ENCODE peak calls at places on chromosomes 16 and 17, in seven cellular contexts. One of them, this sample, is unnamed.

GRCh38 chr17:31495049-31495885 is 103.8 kb downstream of the RAB11FIP4 start:
- DNase-seq in A549: no peak
- DNase-seq in HFFc6: no peak
- DNase-seq in PC-3: peak
- DNase-seq in heart left ventricle: no peak
- DNase-seq in tibial artery: no peak
- DNase-seq in B cell: peak
- DNase-seq in this sample: peak

GRCh38 chr16:81566245-81567007 is 121.8 kb downstream of the CMIP start:
- DNase-seq in heart left ventricle: no peak
- DNase-seq in tibial artery: no peak
- DNase-seq in B cell: no peak
- DNase-seq in PC-3: no peak
- DNase-seq in A549: no peak
- DNase-seq in HFFc6: no peak
- DNase-seq in this sample: no peak

GRCh38 chr17:31572341-31572740 is 180.9 kb downstream of the RAB11FIP4 start:
- DNase-seq in HFFc6: no peak
- DNase-seq in heart left ventricle: no peak
- DNase-seq in PC-3: no peak
- DNase-seq in A549: no peak
- DNase-seq in B cell: no peak
- DNase-seq in tibial artery: no peak
- DNase-seq in this sample: no peak

GRCh38 chr17:82196273-82196672 is 16.4 kb downstream of the CCDC57 start:
- DNase-seq in HFFc6: no peak
- DNase-seq in PC-3: no peak
- DNase-seq in B cell: no peak
- DNase-seq in heart left ventricle: no peak
- DNase-seq in A549: no peak
- DNase-seq in tibial artery: no peak
- DNase-seq in this sample: no peak

GRCh38 chr16:987846-988245 is 6.3 kb downstream of the SOX8 start:
- DNase-seq in PC-3: no peak
- DNase-seq in heart left ventricle: no peak
- DNase-seq in HFFc6: no peak
- DNase-seq in A549: no peak
- DNase-seq in tibial artery: no peak
- DNase-seq in B cell: no peak
- DNase-seq in this sample: no peak

GRCh38 chr16:982152-983043 is 828 bp downstream of the SOX8 start:
- DNase-seq in PC-3: no peak
- DNase-seq in HFFc6: no peak
- DNase-seq in B cell: peak
- DNase-seq in tibial artery: no peak
- DNase-seq in A549: peak
- DNase-seq in heart left ventricle: no peak
- DNase-seq in this sample: no peak

GRCh38 chr17:82333279-82334171 is at the start of gene SECTM1:
- DNase-seq in tibial artery: peak
- DNase-seq in PC-3: peak
- DNase-seq in heart left ventricle: peak
- DNase-seq in HFFc6: peak
- DNase-seq in A549: no peak
- DNase-seq in B cell: peak
- DNase-seq in this sample: peak

GRCh38 chr16:49461517-49461951 is 87.9 kb downstream of the C16orf78 start:
- DNase-seq in B cell: no peak
- DNase-seq in PC-3: no peak
- DNase-seq in heart left ventricle: peak
- DNase-seq in A549: no peak
- DNase-seq in tibial artery: peak
- DNase-seq in HFFc6: no peak
- DNase-seq in this sample: no peak

GRCh38 chr16:86931410-86931941 is 353.1 kb downstream of the FOXL1 start:
- DNase-seq in heart left ventricle: peak
- DNase-seq in B cell: no peak
- DNase-seq in tibial artery: peak
- DNase-seq in HFFc6: peak
- DNase-seq in A549: no peak
- DNase-seq in PC-3: peak
- DNase-seq in this sample: peak

GRCh38 chr17:59193463-59193862 is 16.4 kb upstream of the SMG8 start:
- DNase-seq in A549: no peak
- DNase-seq in HFFc6: no peak
- DNase-seq in heart left ventricle: no peak
- DNase-seq in tibial artery: no peak
- DNase-seq in B cell: no peak
- DNase-seq in PC-3: no peak
- DNase-seq in this sample: no peak

GRCh38 chr17:61451538-61452300 is 503 bp upstream of the TBX4 start:
- DNase-seq in heart left ventricle: no peak
- DNase-seq in tibial artery: no peak
- DNase-seq in B cell: peak
- DNase-seq in PC-3: no peak
- DNase-seq in HFFc6: no peak
- DNase-seq in A549: no peak
- DNase-seq in this sample: no peak

GRCh38 chr16:83995756-83996155 is 27.7 kb downstream of the NECAB2 start:
- DNase-seq in B cell: no peak
- DNase-seq in HFFc6: no peak
- DNase-seq in A549: no peak
- DNase-seq in PC-3: no peak
- DNase-seq in heart left ventricle: peak
- DNase-seq in tibial artery: no peak
- DNase-seq in this sample: no peak

GRCh38 chr17:50686494-50687199 is 21.1 kb downstream of the ANKRD40 start:
- DNase-seq in tibial artery: peak
- DNase-seq in B cell: no peak
- DNase-seq in A549: peak
- DNase-seq in HFFc6: peak
- DNase-seq in PC-3: peak
- DNase-seq in heart left ventricle: peak
- DNase-seq in this sample: peak

GRCh38 chr17:82246365-82247174 is 17.7 kb downstream of the SLC16A3 start:
- DNase-seq in PC-3: peak
- DNase-seq in tibial artery: no peak
- DNase-seq in HFFc6: peak
- DNase-seq in A549: peak
- DNase-seq in B cell: no peak
- DNase-seq in heart left ventricle: peak
- DNase-seq in this sample: peak

GRCh38 chr17:59688008-59688407 is 19.2 kb downstream of the PTRH2 start:
- DNase-seq in heart left ventricle: no peak
- DNase-seq in A549: no peak
- DNase-seq in tibial artery: no peak
- DNase-seq in B cell: no peak
- DNase-seq in HFFc6: no peak
- DNase-seq in PC-3: no peak
- DNase-seq in this sample: no peak

GRCh38 chr17:27640790-27641189 is 9.8 kb downstream of the LGALS9 start:
- DNase-seq in PC-3: no peak
- DNase-seq in B cell: no peak
- DNase-seq in A549: no peak
- DNase-seq in tibial artery: no peak
- DNase-seq in HFFc6: no peak
- DNase-seq in heart left ventricle: no peak
- DNase-seq in this sample: no peak

GRCh38 chr17:4846635-4847390 is 13.7 kb downstream of the MINK1 start:
- DNase-seq in A549: no peak
- DNase-seq in heart left ventricle: no peak
- DNase-seq in PC-3: no peak
- DNase-seq in B cell: no peak
- DNase-seq in tibial artery: no peak
- DNase-seq in HFFc6: no peak
- DNase-seq in this sample: no peak

GRCh38 chr16:1557576-1557975 is 24.1 kb downstream of the TMEM204 start:
- DNase-seq in PC-3: no peak
- DNase-seq in HFFc6: no peak
- DNase-seq in heart left ventricle: no peak
- DNase-seq in B cell: no peak
- DNase-seq in tibial artery: no peak
- DNase-seq in A549: no peak
- DNase-seq in this sample: no peak

GRCh38 chr16:86635181-86635580 is 56.8 kb downstream of the FOXL1 start:
- DNase-seq in tibial artery: no peak
- DNase-seq in HFFc6: no peak
- DNase-seq in heart left ventricle: no peak
- DNase-seq in PC-3: no peak
- DNase-seq in B cell: no peak
- DNase-seq in A549: no peak
- DNase-seq in this sample: no peak

GRCh38 chr16:81723098-81723723 is 55.9 kb upstream of the PLCG2 start:
- DNase-seq in HFFc6: peak
- DNase-seq in A549: peak
- DNase-seq in PC-3: peak
- DNase-seq in B cell: peak
- DNase-seq in heart left ventricle: peak
- DNase-seq in tibial artery: no peak
- DNase-seq in this sample: peak

GRCh38 chr16:66682271-66682670 is 14.3 kb downstream of the CMTM4 start:
- DNase-seq in HFFc6: no peak
- DNase-seq in B cell: no peak
- DNase-seq in heart left ventricle: no peak
- DNase-seq in PC-3: no peak
- DNase-seq in A549: no peak
- DNase-seq in tibial artery: no peak
- DNase-seq in this sample: no peak
- TF ChIP-seq CTCF in HFFc6: no peak
- TF ChIP-seq CTCF in B cell: no peak
- TF ChIP-seq CTCF in heart left ventricle: no peak
- TF ChIP-seq CTCF in PC-3: no peak
- TF ChIP-seq CTCF in A549: no peak
- TF ChIP-seq CTCF in tibial artery: no peak
- TF ChIP-seq CTCF in this sample: no peak

DNA sequence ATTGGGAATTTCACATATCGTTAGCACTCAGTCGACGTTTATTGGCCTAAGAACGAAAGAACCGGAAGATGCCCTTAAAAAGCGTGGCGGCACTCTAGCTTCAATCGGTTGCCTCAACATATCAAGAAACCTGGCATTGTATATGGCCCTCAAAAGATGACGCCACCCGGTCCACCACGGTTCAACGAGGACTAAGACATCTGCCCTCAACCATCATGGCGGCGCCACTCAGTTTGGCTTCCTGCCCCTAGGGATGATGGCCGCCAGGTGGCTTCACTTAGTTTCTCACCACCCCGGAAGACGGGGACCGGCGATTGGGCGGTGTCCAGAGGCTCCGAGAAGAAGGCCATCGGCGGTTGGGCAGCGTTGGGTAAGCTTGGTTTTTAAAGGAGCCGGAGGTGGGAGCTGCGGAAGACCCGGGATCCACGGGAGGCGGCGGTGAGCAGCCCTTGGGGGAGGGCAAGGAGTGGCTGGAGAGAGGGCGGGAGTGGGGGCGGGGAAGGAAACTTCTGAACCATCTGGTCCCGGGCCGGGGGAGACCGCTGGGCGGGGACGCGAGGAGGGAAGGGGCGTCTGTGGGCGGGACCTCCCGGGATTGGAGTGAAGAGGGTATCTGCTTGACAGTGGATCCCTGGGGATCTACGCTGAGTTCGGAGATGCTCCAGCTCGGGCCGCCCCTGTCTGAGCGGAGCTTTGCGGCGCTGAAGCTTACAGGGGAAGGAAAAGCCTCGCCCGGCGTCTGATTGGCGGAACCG is at the start of gene PRR14:
- DNase-seq in HFFc6: peak
- DNase-seq in A549: peak
- DNase-seq in B cell: peak
- DNase-seq in tibial artery: peak
- DNase-seq in PC-3: peak
- DNase-seq in heart left ventricle: peak
- DNase-seq in this sample: peak
- TF ChIP-seq CTCF in HFFc6: peak
- TF ChIP-seq CTCF in A549: no peak
- TF ChIP-seq CTCF in B cell: no peak
- TF ChIP-seq CTCF in tibial artery: peak
- TF ChIP-seq CTCF in PC-3: no peak
- TF ChIP-seq CTCF in heart left ventricle: peak
- TF ChIP-seq CTCF in this sample: no peak

DNA sequence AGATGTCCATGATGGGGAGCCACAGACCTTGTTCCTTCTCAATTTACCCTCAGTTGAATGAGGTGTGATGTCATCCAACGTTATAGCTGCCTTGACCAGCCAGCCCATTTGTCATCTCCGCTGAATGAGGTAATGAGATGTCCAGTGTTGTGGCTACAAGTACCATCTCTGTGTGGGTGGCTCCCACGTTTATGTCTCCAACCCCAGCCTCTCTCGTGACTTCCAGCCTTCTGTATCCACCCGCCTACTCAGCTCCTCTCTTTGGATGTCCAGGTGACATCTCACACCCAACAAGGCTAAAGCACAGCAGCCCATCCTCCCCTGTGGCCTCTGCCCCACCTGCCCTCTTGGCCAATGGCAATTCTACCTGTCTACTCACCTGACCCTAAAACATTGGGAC is 18.2 kb downstream of the DNAH17 start:
- DNase-seq in A549: no peak
- DNase-seq in HFFc6: no peak
- DNase-seq in heart left ventricle: no peak
- DNase-seq in B cell: no peak
- DNase-seq in PC-3: no peak
- DNase-seq in tibial artery: no peak
- DNase-seq in this sample: no peak
- TF ChIP-seq CTCF in A549: no peak
- TF ChIP-seq CTCF in HFFc6: no peak
- TF ChIP-seq CTCF in heart left ventricle: no peak
- TF ChIP-seq CTCF in B cell: no peak
- TF ChIP-seq CTCF in PC-3: no peak
- TF ChIP-seq CTCF in tibial artery: no peak
- TF ChIP-seq CTCF in this sample: no peak

GRCh38 chr16:70018254-70018653 is 67.1 kb downstream of the CLEC18A start:
- DNase-seq in A549: peak
- DNase-seq in B cell: peak
- DNase-seq in PC-3: peak
- DNase-seq in HFFc6: no peak
- DNase-seq in heart left ventricle: peak
- DNase-seq in tibial artery: no peak
- DNase-seq in this sample: peak
- TF ChIP-seq CTCF in A549: no peak
- TF ChIP-seq CTCF in B cell: peak
- TF ChIP-seq CTCF in PC-3: no peak
- TF ChIP-seq CTCF in HFFc6: peak
- TF ChIP-seq CTCF in heart left ventricle: no peak
- TF ChIP-seq CTCF in tibial artery: no peak
- TF ChIP-seq CTCF in this sample: no peak